ENCODE peak calls at places on chromosomes 6 and 20, in eight cellular contexts. U is pancreas; Y is stimulated activated CD8-positive, alpha-beta memory T cell treated with anti-CD3 and anti-CD28 coated beads, Interleukin-4, amount 100 ng/mL, for 24 hours; G is T-cell; S is activated CD8-positive, alpha-beta memory T cell treated with anti-CD3 and anti-CD28 coated beads for 48 hours; A is activated naive CD4-positive, alpha-beta T cell; C is cardiac fibroblast; V is GM04504. K is an unnamed sample.
A peak's percentile ranks its signal among the peaks of the same experiment; 100 is the strongest.

GRCh38 chr20:9926476-9926875 is 87.6 kb upstream of the PAK5 start:
- DNase-seq in C (no peak), U (no peak), S (no peak), Y (no peak), G (no peak), V (no peak), A (no peak), K (no peak)

GRCh38 chr6:23754197-23754596 is 371.8 kb upstream of the NRSN1 start:
- DNase-seq in U (no peak), G (no peak), V (no peak), C (no peak), Y (no peak), A (no peak), S (no peak), K (no peak)

GRCh38 chr20:39985276-39985675 is 703.8 kb downstream of the MAFB start:
- DNase-seq in G (no peak), V (no peak), A (no peak), U (no peak), S (no peak), C (no peak), Y (no peak), K (no peak)

GRCh38 chr6:111727798-111728197 is 122.1 kb upstream of the TRAF3IP2 start:
- DNase-seq in A (no peak), C (peak; percentile 55), V (no peak), S (no peak), G (no peak), U (no peak), Y (no peak), K (no peak)

GRCh38 chr20:58331961-58332551 is 22.5 kb downstream of the RAB22A start:
- DNase-seq in C (no peak), Y (no peak), V (no peak), A (no peak), S (no peak), G (no peak), U (no peak), K (no peak)

GRCh38 chr20:63552481-63553249 is 1.3 kb upstream of the FNDC11 start:
- DNase-seq in U (no peak), Y (no peak), S (no peak), G (peak; percentile 58), A (no peak), V (no peak), C (no peak), K (peak; percentile 55)

GRCh38 chr6:15996030-15996429 is 132.9 kb upstream of the MYLIP start:
- DNase-seq in A (no peak), V (no peak), Y (no peak), G (no peak), C (no peak), S (no peak), U (no peak), K (no peak)

GRCh38 chr6:157182503-157183254 is 140.6 kb downstream of the TMEM242 start:
- DNase-seq in C (no peak), Y (no peak), S (no peak), G (no peak), U (no peak), A (no peak), V (no peak), K (no peak)

GRCh38 chr6:5497896-5498578 is 236.7 kb downstream of the FARS2 start:
- DNase-seq in U (no peak), C (peak; percentile 87), S (no peak), A (no peak), G (no peak), V (peak; percentile 87), Y (no peak), K (no peak)

GRCh38 chr6:29793036-29793356 is 34.6 kb upstream of the HLA-G start:
- DNase-seq in U (no peak), S (no peak), A (no peak), C (no peak), G (no peak), Y (no peak), V (no peak), K (no peak)

GRCh38 chr6:115396112-115396906 is 664.4 kb downstream of the FRK start:
- DNase-seq in V (no peak), G (no peak), U (peak; percentile 26), A (no peak), S (no peak), C (no peak), Y (no peak), K (no peak)

GRCh38 chr20:4720121-4720976 is 1.4 kb upstream of the PRND start:
- DNase-seq in U (peak; percentile 63), A (peak; percentile 26), Y (peak; percentile 58), G (peak; percentile 61), S (peak; percentile 61), C (peak; percentile 81), V (peak; percentile 58), K (peak; percentile 50)

GRCh38 chr20:2653511-2654383 is 1.3 kb downstream of the NOP56 start:
- DNase-seq in Y (no peak), G (no peak), U (no peak), V (no peak), S (no peak), A (no peak), C (no peak), K (no peak)

GRCh38 chr6:35419431-35419830 is 32.7 kb upstream of the FANCE start:
- DNase-seq in Y (no peak), A (no peak), G (no peak), C (peak; percentile 65), V (peak; percentile 21), S (no peak), U (no peak), K (no peak)

GRCh38 chr6:156720739-156721714 is 56.2 kb upstream of the ARID1B start:
- DNase-seq in S (no peak), U (no peak), Y (no peak), G (no peak), A (no peak), C (peak; percentile 12), V (no peak), K (no peak)

GRCh38 chr20:41508335-41508734 is 109.8 kb downstream of the CHD6 start:
- DNase-seq in Y (no peak), G (no peak), U (no peak), C (no peak), V (no peak), S (no peak), A (no peak), K (no peak)

GRCh38 chr6:42911171-42912021 is 4.5 kb upstream of the PTCRA start:
- DNase-seq in S (no peak), A (no peak), G (no peak), Y (no peak), C (no peak), U (no peak), V (no peak), K (no peak)

GRCh38 chr20:45506927-45507820 is 8.2 kb downstream of the SPINT3 start:
- DNase-seq in S (no peak), V (no peak), C (no peak), U (no peak), A (no peak), G (no peak), Y (no peak), K (no peak)

GRCh38 chr6:138800377-138801150 is 4.7 kb downstream of the ECT2L start:
- DNase-seq in A (no peak), V (no peak), S (no peak), U (no peak), C (no peak), G (no peak), Y (no peak), K (no peak)

GRCh38 chr6:13724174-13724573 is 12.5 kb upstream of the RANBP9 start:
- DNase-seq in U (no peak), A (no peak), G (no peak), S (no peak), C (no peak), V (no peak), Y (no peak), K (no peak)

GRCh38 chr6:147507162-147508072 is 1.1 kb upstream of the SAMD5 start:
- DNase-seq in C (peak; percentile 7), S (no peak), A (no peak), G (no peak), U (peak; percentile 66), Y (no peak), V (no peak), K (no peak)

GRCh38 chr20:2237059-2237458 is 58.7 kb upstream of the TGM3 start:
- DNase-seq in Y (no peak), S (no peak), C (peak; percentile 93), G (no peak), U (no peak), A (no peak), V (peak; percentile 98), K (no peak)

GRCh38 chr20:18504479-18505060 is 3.2 kb upstream of the SEC23B start:
- DNase-seq in S (no peak), G (no peak), A (no peak), V (no peak), Y (no peak), U (peak; percentile 49), C (peak; percentile 57), K (no peak)

K was measured in activated effector memory CD4-positive, alpha-beta T cell treated with Interleukin-2 at 50 U/mL for 16 hours.